ENCODE peak calls at places on chromosomes 16 and 17, in eight cellular contexts. One of them, this sample, is unnamed.

GRCh38 chr17:48681609-48682008 is 40.7 kb downstream of the PRAC1 start:
- DNase-seq in T-helper 9 cell: no peak
- DNase-seq in putamen: no peak
- DNase-seq in NCI-H2029 treated with DMSO at 0.1 percent for 48 hours: no peak
- DNase-seq in lower leg skin: no peak
- DNase-seq in HFFc6: no peak
- DNase-seq in CD4-positive, alpha-beta T cell: no peak
- DNase-seq in stimulated activated CD4-positive, alpha-beta T cell treated with anti-CD3 and anti-CD28 coated beads, Interleukin-15, amount 100 ng/mL, for 1 hour: no peak
- DNase-seq in this sample: no peak

GRCh38 chr16:83619381-83620150 is 188.2 kb upstream of the HSBP1 start:
- DNase-seq in stimulated activated CD4-positive, alpha-beta T cell treated with anti-CD3 and anti-CD28 coated beads, Interleukin-15, amount 100 ng/mL, for 1 hour: no peak
- DNase-seq in HFFc6: no peak
- DNase-seq in CD4-positive, alpha-beta T cell: no peak
- DNase-seq in putamen: no peak
- DNase-seq in lower leg skin: no peak
- DNase-seq in NCI-H2029 treated with DMSO at 0.1 percent for 48 hours: peak; percentile 81
- DNase-seq in T-helper 9 cell: no peak
- DNase-seq in this sample: no peak

GRCh38 chr16:35798885-35799426 is 2339.5 kb downstream of the TP53TG3F start:
- DNase-seq in CD4-positive, alpha-beta T cell: no peak
- DNase-seq in lower leg skin: peak; percentile 83
- DNase-seq in stimulated activated CD4-positive, alpha-beta T cell treated with anti-CD3 and anti-CD28 coated beads, Interleukin-15, amount 100 ng/mL, for 1 hour: no peak
- DNase-seq in HFFc6: no peak
- DNase-seq in putamen: no peak
- DNase-seq in T-helper 9 cell: no peak
- DNase-seq in NCI-H2029 treated with DMSO at 0.1 percent for 48 hours: peak; percentile 52
- DNase-seq in this sample: no peak

GRCh38 chr16:12507366-12507765 is 296.3 kb downstream of the CPPED1 start:
- DNase-seq in putamen: no peak
- DNase-seq in CD4-positive, alpha-beta T cell: no peak
- DNase-seq in T-helper 9 cell: no peak
- DNase-seq in NCI-H2029 treated with DMSO at 0.1 percent for 48 hours: no peak
- DNase-seq in lower leg skin: no peak
- DNase-seq in HFFc6: peak; percentile 72
- DNase-seq in stimulated activated CD4-positive, alpha-beta T cell treated with anti-CD3 and anti-CD28 coated beads, Interleukin-15, amount 100 ng/mL, for 1 hour: no peak
- DNase-seq in this sample: no peak

GRCh38 chr17:72535346-72535745 is 414.5 kb downstream of the SOX9 start:
- DNase-seq in putamen: no peak
- DNase-seq in lower leg skin: no peak
- DNase-seq in CD4-positive, alpha-beta T cell: no peak
- DNase-seq in T-helper 9 cell: no peak
- DNase-seq in NCI-H2029 treated with DMSO at 0.1 percent for 48 hours: no peak
- DNase-seq in stimulated activated CD4-positive, alpha-beta T cell treated with anti-CD3 and anti-CD28 coated beads, Interleukin-15, amount 100 ng/mL, for 1 hour: no peak
- DNase-seq in HFFc6: no peak
- DNase-seq in this sample: no peak

GRCh38 chr17:8055851-8056231 is 17.0 kb downstream of the ALOX15B start:
- DNase-seq in CD4-positive, alpha-beta T cell: no peak
- DNase-seq in lower leg skin: no peak
- DNase-seq in T-helper 9 cell: no peak
- DNase-seq in stimulated activated CD4-positive, alpha-beta T cell treated with anti-CD3 and anti-CD28 coated beads, Interleukin-15, amount 100 ng/mL, for 1 hour: no peak
- DNase-seq in NCI-H2029 treated with DMSO at 0.1 percent for 48 hours: no peak
- DNase-seq in HFFc6: no peak
- DNase-seq in putamen: no peak
- DNase-seq in this sample: peak; percentile 25

GRCh38 chr17:79849953-79850352 is 10.7 kb upstream of the CBX4 start:
- DNase-seq in CD4-positive, alpha-beta T cell: no peak
- DNase-seq in NCI-H2029 treated with DMSO at 0.1 percent for 48 hours: no peak
- DNase-seq in HFFc6: no peak
- DNase-seq in stimulated activated CD4-positive, alpha-beta T cell treated with anti-CD3 and anti-CD28 coated beads, Interleukin-15, amount 100 ng/mL, for 1 hour: no peak
- DNase-seq in lower leg skin: no peak
- DNase-seq in T-helper 9 cell: no peak
- DNase-seq in putamen: no peak
- DNase-seq in this sample: no peak

GRCh38 chr17:74245145-74245817 is 28.8 kb upstream of the DNAI2 start:
- DNase-seq in T-helper 9 cell: no peak
- DNase-seq in NCI-H2029 treated with DMSO at 0.1 percent for 48 hours: no peak
- DNase-seq in HFFc6: no peak
- DNase-seq in putamen: peak; percentile 97
- DNase-seq in stimulated activated CD4-positive, alpha-beta T cell treated with anti-CD3 and anti-CD28 coated beads, Interleukin-15, amount 100 ng/mL, for 1 hour: no peak
- DNase-seq in CD4-positive, alpha-beta T cell: no peak
- DNase-seq in lower leg skin: no peak
- DNase-seq in this sample: no peak

GRCh38 chr16:84763164-84763563 is 56.6 kb upstream of the CRISPLD2 start:
- DNase-seq in T-helper 9 cell: no peak
- DNase-seq in CD4-positive, alpha-beta T cell: no peak
- DNase-seq in HFFc6: no peak
- DNase-seq in lower leg skin: no peak
- DNase-seq in putamen: no peak
- DNase-seq in stimulated activated CD4-positive, alpha-beta T cell treated with anti-CD3 and anti-CD28 coated beads, Interleukin-15, amount 100 ng/mL, for 1 hour: no peak
- DNase-seq in NCI-H2029 treated with DMSO at 0.1 percent for 48 hours: no peak
- DNase-seq in this sample: no peak

GRCh38 chr17:60947100-60947499 is 269.4 kb downstream of the BCAS3 start:
- DNase-seq in CD4-positive, alpha-beta T cell: no peak
- DNase-seq in T-helper 9 cell: no peak
- DNase-seq in stimulated activated CD4-positive, alpha-beta T cell treated with anti-CD3 and anti-CD28 coated beads, Interleukin-15, amount 100 ng/mL, for 1 hour: no peak
- DNase-seq in HFFc6: peak; percentile 45
- DNase-seq in putamen: no peak
- DNase-seq in lower leg skin: no peak
- DNase-seq in NCI-H2029 treated with DMSO at 0.1 percent for 48 hours: no peak
- DNase-seq in this sample: no peak

GRCh38 chr17:50649042-50649908 is 14.6 kb downstream of the ABCC3 start:
- DNase-seq in stimulated activated CD4-positive, alpha-beta T cell treated with anti-CD3 and anti-CD28 coated beads, Interleukin-15, amount 100 ng/mL, for 1 hour: no peak
- DNase-seq in lower leg skin: no peak
- DNase-seq in NCI-H2029 treated with DMSO at 0.1 percent for 48 hours: no peak
- DNase-seq in CD4-positive, alpha-beta T cell: no peak
- DNase-seq in T-helper 9 cell: no peak
- DNase-seq in HFFc6: no peak
- DNase-seq in putamen: no peak
- DNase-seq in this sample: no peak

GRCh38 chr17:68732301-68732749 is 131.2 kb upstream of the FAM20A start:
- DNase-seq in T-helper 9 cell: no peak
- DNase-seq in NCI-H2029 treated with DMSO at 0.1 percent for 48 hours: no peak
- DNase-seq in CD4-positive, alpha-beta T cell: no peak
- DNase-seq in HFFc6: no peak
- DNase-seq in putamen: no peak
- DNase-seq in stimulated activated CD4-positive, alpha-beta T cell treated with anti-CD3 and anti-CD28 coated beads, Interleukin-15, amount 100 ng/mL, for 1 hour: no peak
- DNase-seq in lower leg skin: no peak
- DNase-seq in this sample: no peak

GRCh38 chr17:40903129-40903847 is 18.2 kb upstream of the KRT20 start:
- DNase-seq in HFFc6: peak; percentile 72
- DNase-seq in CD4-positive, alpha-beta T cell: no peak
- DNase-seq in T-helper 9 cell: no peak
- DNase-seq in lower leg skin: no peak
- DNase-seq in NCI-H2029 treated with DMSO at 0.1 percent for 48 hours: peak; percentile 89
- DNase-seq in putamen: no peak
- DNase-seq in stimulated activated CD4-positive, alpha-beta T cell treated with anti-CD3 and anti-CD28 coated beads, Interleukin-15, amount 100 ng/mL, for 1 hour: no peak
- DNase-seq in this sample: no peak

GRCh38 chr16:83068686-83069085 is 441.9 kb downstream of the CDH13 start:
- DNase-seq in lower leg skin: no peak
- DNase-seq in stimulated activated CD4-positive, alpha-beta T cell treated with anti-CD3 and anti-CD28 coated beads, Interleukin-15, amount 100 ng/mL, for 1 hour: no peak
- DNase-seq in CD4-positive, alpha-beta T cell: no peak
- DNase-seq in putamen: no peak
- DNase-seq in NCI-H2029 treated with DMSO at 0.1 percent for 48 hours: no peak
- DNase-seq in T-helper 9 cell: no peak
- DNase-seq in HFFc6: no peak
- DNase-seq in this sample: peak; percentile 74

GRCh38 chr16:8665529-8665928 is 8.9 kb upstream of the ABAT start:
- DNase-seq in NCI-H2029 treated with DMSO at 0.1 percent for 48 hours: no peak
- DNase-seq in HFFc6: no peak
- DNase-seq in putamen: no peak
- DNase-seq in T-helper 9 cell: no peak
- DNase-seq in lower leg skin: no peak
- DNase-seq in stimulated activated CD4-positive, alpha-beta T cell treated with anti-CD3 and anti-CD28 coated beads, Interleukin-15, amount 100 ng/mL, for 1 hour: no peak
- DNase-seq in CD4-positive, alpha-beta T cell: no peak
- DNase-seq in this sample: no peak

This sample was measured in cardiac muscle cell.